ENCODE peak calls at places on chromosomes 1 and 21, in seven cellular contexts. B is body of pancreas; T is ovary; Z is tibial nerve; C is aorta; S is thyroid gland; X is CD8-positive, alpha-beta memory T cell. A is an unnamed sample.

GRCh38 chr1:87052986-87053385 is 138.6 kb downstream of the HS2ST1 start:
- DNase-seq in X (no peak), Z (no peak), B (no peak), T (no peak), S (no peak), C (no peak), A (no peak)

GRCh38 chr1:232542633-232543032 is 87.3 kb downstream of the SIPA1L2 start:
- DNase-seq in C (no peak), Z (no peak), B (no peak), S (no peak), T (no peak), X (no peak), A (no peak)

GRCh38 chr1:52571783-52572182 is 18.9 kb upstream of the TUT4 start:
- DNase-seq in X (no peak), T (no peak), C (no peak), Z (no peak), B (no peak), S (no peak), A (peak; percentile 35)

GRCh38 chr21:33059319-33059894 is 10.5 kb upstream of the OLIG1 start:
- DNase-seq in X (no peak), Z (peak; percentile 57), S (no peak), T (no peak), B (peak; percentile 51), C (no peak), A (peak; percentile 98)

GRCh38 chr1:204726478-204726877 is 40.9 kb upstream of the LRRN2 start:
- DNase-seq in B (peak; percentile 82), C (no peak), Z (no peak), S (no peak), T (no peak), X (no peak), A (no peak)

GRCh38 chr1:185775505-185775904 is 41.3 kb downstream of the HMCN1 start:
- DNase-seq in S (no peak), T (no peak), X (no peak), Z (no peak), B (no peak), C (no peak), A (no peak)

GRCh38 chr1:234322979-234323378 is 50.3 kb upstream of the COA6 start:
- DNase-seq in B (peak; percentile 52), Z (no peak), T (no peak), S (peak; percentile 14), C (no peak), X (peak; percentile 17), A (peak; percentile 54)

GRCh38 chr1:192805832-192806323 is 3.0 kb upstream of the RGS2 start:
- DNase-seq in X (no peak), C (no peak), T (no peak), B (peak; percentile 61), S (no peak), Z (peak; percentile 22), A (peak; percentile 69)

GRCh38 chr1:173758980-173759379 is 44.2 kb downstream of the KLHL20 start:
- DNase-seq in Z (no peak), B (no peak), X (no peak), C (no peak), S (no peak), T (no peak), A (no peak)

GRCh38 chr1:221711156-221711577 is 30.7 kb downstream of the DUSP10 start:
- DNase-seq in T (no peak), S (no peak), B (peak; percentile 39), C (no peak), Z (no peak), X (no peak), A (no peak)

GRCh38 chr1:175755516-175755915 is 12.1 kb upstream of the TNR start:
- DNase-seq in B (no peak), S (no peak), T (no peak), X (no peak), Z (no peak), C (no peak), A (no peak)

GRCh38 chr1:44103270-44104131 is 15.1 kb upstream of the KLF17 start:
- DNase-seq in S (peak; percentile 17), Z (no peak), C (no peak), T (no peak), B (peak; percentile 22), X (no peak), A (no peak)

GRCh38 chr1:97545446-97545845 is 375.4 kb downstream of the DPYD start:
- DNase-seq in T (no peak), X (no peak), Z (no peak), C (no peak), S (no peak), B (no peak), A (no peak)

GRCh38 chr1:114314098-114314497 is 160.4 kb upstream of the SYT6 start:
- DNase-seq in B (no peak), X (no peak), S (no peak), C (no peak), T (no peak), Z (no peak), A (no peak)

GRCh38 chr1:167094690-167095089 is 815 bp downstream of the STYXL2 start:
- DNase-seq in S (no peak), B (no peak), T (no peak), Z (no peak), X (no peak), C (no peak), A (no peak)

GRCh38 chr1:244021427-244021826 is 29.7 kb upstream of the ZBTB18 start:
- DNase-seq in B (no peak), X (no peak), T (no peak), S (no peak), Z (no peak), C (no peak), A (no peak)

GRCh38 chr1:214551436-214552173 is at the start of gene PTPN14:
- DNase-seq in Z (peak; percentile 57), C (peak; percentile 96), X (no peak), S (peak; percentile 93), B (peak; percentile 92), T (peak; percentile 92), A (no peak)

GRCh38 chr1:226129230-226129629 is 57.3 kb downstream of the ACBD3 start:
- DNase-seq in S (no peak), C (peak; percentile 14), X (no peak), T (no peak), Z (no peak), B (no peak), A (no peak)

GRCh38 chr21:45950740-45951515 is 30.6 kb upstream of the COL6A1 start:
- DNase-seq in T (peak; percentile 73), Z (no peak), X (no peak), S (peak; percentile 85), B (peak; percentile 48), C (peak; percentile 90), A (no peak)

GRCh38 chr1:70685300-70686286 is 274.5 kb downstream of the CTH start:
- DNase-seq in B (peak; percentile 83), S (peak; percentile 50), Z (peak; percentile 57), T (peak; percentile 70), X (no peak), C (peak; percentile 72), A (peak; percentile 69)

GRCh38 chr1:225652726-225653462 is at the start of gene ENAH:
- DNase-seq in T (peak; percentile 90), B (peak; percentile 85), S (peak; percentile 82), C (peak; percentile 93), X (no peak), Z (peak; percentile 66), A (peak; percentile 66)

DNA sequence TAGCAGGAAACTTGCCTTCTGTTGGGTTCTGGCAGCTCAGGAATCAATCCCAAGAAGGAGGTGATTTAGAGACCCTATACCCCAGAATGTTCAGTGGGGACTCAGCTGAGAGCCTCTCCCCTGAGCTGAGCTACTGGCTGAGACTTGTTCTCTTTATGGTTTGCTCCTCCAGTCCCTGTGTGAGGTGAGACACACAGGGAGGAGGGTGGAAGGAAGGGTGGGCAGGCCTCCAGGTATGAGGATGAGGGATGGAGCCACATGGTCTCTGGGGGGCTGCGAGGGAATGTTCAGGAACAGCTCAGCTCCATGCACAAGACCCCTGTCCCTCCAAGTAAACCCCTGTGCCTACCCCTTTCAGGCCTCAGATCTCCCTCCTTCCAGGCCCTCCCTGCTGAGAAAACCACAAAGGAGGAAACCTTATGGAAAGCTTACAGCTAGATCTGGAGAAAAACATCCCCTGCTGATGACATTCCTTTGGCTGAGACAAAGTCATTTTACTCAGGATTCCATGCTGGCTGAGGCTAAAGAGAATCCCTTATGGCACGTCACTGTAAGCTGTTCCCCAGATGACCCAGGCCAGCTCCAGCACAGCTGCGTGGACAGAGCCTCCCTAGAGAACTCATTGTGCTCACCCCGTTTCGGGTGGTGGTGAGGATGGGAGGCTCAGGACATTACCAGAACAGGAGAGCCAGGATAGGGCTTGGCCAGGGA is 91.5 kb upstream of the IPO9 start:
- DNase-seq in T (no peak), C (no peak), Z (no peak), S (no peak), X (no peak), B (no peak), A (no peak)
- H3K4me3 ChIP-seq in T (no peak overlapping the region), C (no peak overlapping the region), Z (no peak overlapping the region), S (no peak overlapping the region), X (no peak overlapping the region), B (no peak overlapping the region), A (peak overlapping the region; percentile 28)

GRCh38 chr1:212035835-212036605 is 472 bp downstream of the DTL start:
- DNase-seq in C (no peak), S (no peak), Z (no peak), B (no peak), T (no peak), X (no peak), A (no peak)
- H3K4me1 ChIP-seq in C (no peaks in the 10 kb centered on the region), S (peaks cover 20% of the 10 kb centered on the region), Z (peaks cover 9% of the 10 kb centered on the region), B (peaks cover 23% of the 10 kb centered on the region), T (no peaks in the 10 kb centered on the region), X (peaks cover 26% of the 10 kb centered on the region), A (peaks cover 49% of the 10 kb centered on the region)

DNA sequence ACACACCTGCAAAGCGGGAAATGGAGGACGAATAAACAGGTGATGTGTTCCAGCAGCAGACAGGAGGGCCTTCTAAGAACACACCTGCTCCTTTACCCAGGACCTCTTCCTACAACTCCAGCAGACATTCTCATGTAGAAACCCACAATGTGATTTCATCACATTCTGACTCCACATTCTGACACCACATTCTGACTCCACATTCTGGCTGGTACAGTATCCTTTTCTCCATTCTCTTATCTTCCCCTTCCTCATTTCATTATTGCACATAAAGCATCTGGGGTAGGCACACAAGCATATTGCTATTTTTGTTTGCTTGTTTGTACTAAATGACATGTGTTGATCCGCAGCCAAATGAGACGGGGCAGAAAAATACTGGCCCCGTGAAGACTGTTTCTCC is 3.6 kb upstream of the ZNF124 start:
- DNase-seq in Z (no peak), S (no peak), C (no peak), B (no peak), X (no peak), T (no peak), A (no peak)
- H3K4me3 ChIP-seq in Z (no peak overlapping the region), S (no peak overlapping the region), C (no peak overlapping the region), B (no peak overlapping the region), X (no peak overlapping the region), T (no peak overlapping the region), A (no peak overlapping the region)

GRCh38 chr1:91591175-91591968 is 90.7 kb downstream of the CDC7 start:
- DNase-seq in X (no peak), C (no peak), T (no peak), B (no peak), S (no peak), Z (no peak), A (peak; percentile 34)

GRCh38 chr1:91585502-91585901 is 84.9 kb downstream of the CDC7 start:
- DNase-seq in T (no peak), X (no peak), B (no peak), S (no peak), Z (no peak), C (no peak), A (no peak)

GRCh38 chr1:91592716-91593477 is 92.2 kb downstream of the CDC7 start:
- DNase-seq in T (no peak), C (no peak), Z (no peak), X (no peak), S (no peak), B (no peak), A (no peak)

GRCh38 chr1:91585982-91586381 is 85.3 kb downstream of the CDC7 start:
- DNase-seq in C (no peak), X (no peak), B (peak; percentile 20), Z (no peak), S (peak; percentile 85), T (no peak), A (no peak)

GRCh38 chr1:91589438-91589837 is 88.8 kb downstream of the CDC7 start:
- DNase-seq in T (no peak), Z (no peak), B (no peak), C (no peak), X (no peak), S (no peak), A (no peak)
- H3K4me1 ChIP-seq in T (peaks cover 19% of the 10 kb centered on the region), Z (peaks cover 9% of the 10 kb centered on the region), B (no peaks in the 10 kb centered on the region), C (no peaks in the 10 kb centered on the region), X (peaks cover 15% of the 10 kb centered on the region), S (peaks cover 26% of the 10 kb centered on the region), A (no peaks in the 10 kb centered on the region)